ENCODE peak calls at places on chromosomes 1 and 21, in nine cellular contexts. X is HFFc6; Y is H1; I is CD8-positive, alpha-beta T cell; O is left lung; Z is AG04450; D is BJ; B is H9; V is ovary. W is an unnamed sample.

GRCh38 chr1:39142394-39143060 is 62.0 kb upstream of the MACF1 start:
- DNase-seq in X (no peak), Y (no peak), I (no peak), O (peak), Z (no peak), D (no peak), B (peak), V (no peak), W (no peak)

GRCh38 chr1:79797487-79797886 is 791.0 kb upstream of the ADGRL4 start:
- DNase-seq in X (no peak), Y (no peak), I (no peak), O (no peak), Z (no peak), D (no peak), B (no peak), V (no peak), W (no peak)

GRCh38 chr1:203673550-203674411 is 47.1 kb downstream of the ATP2B4 start:
- DNase-seq in X (peak), Y (no peak), I (peak), O (peak), Z (peak), D (peak), B (peak), V (no peak), W (no peak)

GRCh38 chr1:22691354-22691753 is 19.3 kb upstream of the EPHB2 start:
- DNase-seq in X (no peak), Y (no peak), I (no peak), O (no peak), Z (no peak), D (no peak), B (no peak), V (no peak), W (no peak)

GRCh38 chr1:28889357-28889756 is 25.0 kb upstream of the EPB41 start:
- DNase-seq in X (no peak), Y (no peak), I (no peak), O (no peak), Z (no peak), D (no peak), B (no peak), V (no peak), W (no peak)

GRCh38 chr21:21682172-21682571 is 684.0 kb downstream of the NCAM2 start:
- DNase-seq in X (peak), Y (no peak), I (no peak), O (no peak), Z (no peak), D (peak), B (no peak), V (no peak), W (no peak)

GRCh38 chr1:2208309-2209239 is 14.0 kb upstream of the FAAP20 start:
- DNase-seq in X (peak), Y (no peak), I (no peak), O (peak), Z (no peak), D (peak), B (no peak), V (peak), W (no peak)

GRCh38 chr1:234735976-234736375 is 126.0 kb upstream of the IRF2BP2 start:
- DNase-seq in X (no peak), Y (no peak), I (no peak), O (no peak), Z (no peak), D (no peak), B (no peak), V (no peak), W (no peak)

GRCh38 chr1:208117410-208117809 is 126.8 kb downstream of the PLXNA2 start:
- DNase-seq in X (no peak), Y (no peak), I (no peak), O (no peak), Z (no peak), D (no peak), B (no peak), V (no peak), W (no peak)

GRCh38 chr1:73674945-73675561 is 522.9 kb downstream of the LRRIQ3 start:
- DNase-seq in X (no peak), Y (no peak), I (no peak), O (no peak), Z (no peak), D (no peak), B (no peak), V (no peak), W (no peak)

GRCh38 chr1:15445390-15446122 is 7.3 kb downstream of the CTRC start:
- DNase-seq in X (no peak), Y (no peak), I (no peak), O (no peak), Z (no peak), D (no peak), B (no peak), V (no peak), W (no peak)

GRCh38 chr1:187228790-187229189 is 400.0 kb downstream of the PLA2G4A start:
- DNase-seq in X (no peak), Y (no peak), I (no peak), O (no peak), Z (no peak), D (no peak), B (no peak), V (no peak), W (no peak)

GRCh38 chr1:53944469-53945182 is 873 bp downstream of the IFT25 start:
- DNase-seq in X (no peak), Y (no peak), I (no peak), O (no peak), Z (no peak), D (no peak), B (peak), V (peak), W (no peak)

GRCh38 chr1:235682216-235682615 is 32.6 kb upstream of the GNG4 start:
- DNase-seq in X (no peak), Y (no peak), I (no peak), O (no peak), Z (no peak), D (no peak), B (no peak), V (no peak), W (no peak)

GRCh38 chr1:89271616-89272015 is 1.0 kb downstream of the GBP5 start:
- DNase-seq in X (peak), Y (no peak), I (no peak), O (no peak), Z (no peak), D (peak), B (no peak), V (no peak), W (no peak)

GRCh38 chr1:174713796-174714195 is 266.0 kb downstream of the GPR52 start:
- DNase-seq in X (no peak), Y (no peak), I (no peak), O (no peak), Z (no peak), D (no peak), B (no peak), V (no peak), W (no peak)

GRCh38 chr1:35470964-35471613 is 86.1 kb downstream of the KIAA0319L start:
- DNase-seq in X (no peak), Y (no peak), I (no peak), O (no peak), Z (no peak), D (no peak), B (peak), V (no peak), W (no peak)

GRCh38 chr1:19445417-19446342 is 39.7 kb downstream of the CAPZB start:
- DNase-seq in X (no peak), Y (no peak), I (no peak), O (no peak), Z (no peak), D (no peak), B (no peak), V (peak), W (no peak)
- TF ChIP-seq CTCF in X (peak), Y (no peak), I (no peak), O (peak), Z (peak), D (peak), B (peak), V (no peak), W (no peak)

GRCh38 chr21:45532826-45533730 is 9.2 kb downstream of the SLC19A1 start:
- DNase-seq in X (no peak), Y (peak), I (peak), O (peak), Z (no peak), D (no peak), B (no peak), V (no peak), W (peak)
- TF ChIP-seq CTCF in X (no peak), Y (no peak), I (no peak), O (no peak), Z (no peak), D (no peak), B (no peak), V (no peak), W (no peak)

GRCh38 chr1:231422798-231423309 is 767 bp upstream of the EGLN1 start:
- DNase-seq in X (no peak), Y (no peak), I (no peak), O (no peak), Z (no peak), D (no peak), B (no peak), V (no peak), W (no peak)
- TF ChIP-seq CTCF in X (no peak), Y (no peak), I (no peak), O (no peak), Z (no peak), D (no peak), B (peak), V (no peak), W (no peak)

GRCh38 chr1:18529714-18530113 is 49.0 kb downstream of the KLHDC7A start:
- DNase-seq in X (no peak), Y (peak), I (no peak), O (no peak), Z (no peak), D (no peak), B (peak), V (no peak), W (no peak)

GRCh38 chr1:18528616-18529015 is 47.9 kb downstream of the KLHDC7A start:
- DNase-seq in X (no peak), Y (no peak), I (no peak), O (no peak), Z (no peak), D (no peak), B (no peak), V (no peak), W (no peak)

GRCh38 chr1:18531503-18531845 is 50.7 kb downstream of the KLHDC7A start:
- DNase-seq in X (no peak), Y (peak), I (no peak), O (no peak), Z (no peak), D (no peak), B (peak), V (no peak), W (no peak)

GRCh38 chr1:18532390-18533170 is 51.9 kb downstream of the KLHDC7A start:
- DNase-seq in X (no peak), Y (peak), I (no peak), O (no peak), Z (no peak), D (no peak), B (peak), V (peak), W (no peak)

GRCh38 chr1:18530567-18531502 is 50.1 kb downstream of the KLHDC7A start:
- DNase-seq in X (no peak), Y (peak), I (no peak), O (no peak), Z (no peak), D (no peak), B (peak), V (no peak), W (no peak)
- TF ChIP-seq CTCF in X (no peak), Y (peak), I (no peak), O (no peak), Z (no peak), D (no peak), B (peak), V (no peak), W (no peak)

DNA sequence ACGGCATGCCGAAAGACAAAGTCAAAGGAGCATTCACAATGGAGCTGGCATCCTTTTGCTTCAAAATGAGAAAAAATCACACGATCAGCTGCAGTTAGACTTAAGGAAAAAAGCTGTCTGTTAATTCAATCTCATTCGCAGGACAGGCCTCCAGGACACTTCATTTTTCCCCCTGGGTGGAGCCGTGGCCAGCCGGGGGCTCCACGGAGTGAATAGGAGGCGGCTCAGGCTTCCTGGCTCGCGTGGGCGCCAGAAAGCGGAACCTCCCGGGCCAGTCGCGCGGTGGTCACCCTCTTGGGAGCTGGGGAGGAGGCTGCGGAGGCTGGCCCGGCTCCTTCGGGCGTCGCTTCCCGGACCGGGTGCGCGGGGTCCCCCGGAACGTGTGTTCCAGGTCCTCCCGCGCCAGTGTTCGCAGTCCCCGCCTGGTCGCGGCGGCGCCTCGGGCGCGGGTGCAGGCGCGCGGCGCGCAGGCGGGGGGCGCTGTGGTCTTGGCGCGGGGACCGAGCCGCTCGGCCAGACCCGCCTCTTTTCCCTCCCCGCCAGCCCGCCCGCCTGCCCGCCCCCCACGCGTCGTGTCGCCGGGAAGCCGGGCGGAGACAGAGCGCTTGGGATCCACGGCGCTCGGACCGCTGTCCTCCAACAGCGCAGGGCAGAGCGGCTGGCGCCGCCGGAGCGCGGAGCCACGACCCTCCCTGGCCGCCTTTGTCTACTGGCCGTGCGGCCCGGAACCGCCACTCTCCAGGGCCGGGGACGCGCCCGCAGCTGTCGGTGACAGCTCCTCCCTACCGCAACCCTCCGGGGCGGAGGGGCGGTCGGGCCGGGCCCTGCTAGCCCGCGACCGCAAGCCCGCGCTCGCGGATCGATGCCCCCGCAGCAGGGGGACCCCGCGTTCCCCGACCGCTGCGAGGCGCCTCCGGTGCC is at the start of gene RHOU:
- DNase-seq in X (no peak), Y (peak), I (peak), O (peak), Z (no peak), D (no peak), B (peak), V (peak), W (peak)
- TF ChIP-seq CTCF in X (peak), Y (peak), I (peak), O (peak), Z (peak), D (peak), B (peak), V (peak), W (peak)